ENCODE peak calls at places on chromosomes 2 and 18, in six cellular contexts. O is activated T-helper 1 cell treated with Interleukin-2 at 50 U/mL for 16 hours; Q is stimulated activated CD4-positive, alpha-beta T cell treated with anti-CD3 and anti-CD28 coated beads, TNF-alpha, amount 100 ng/mL, for 1 hour; L is HTR-8/SVneo; U is mesothelial cell of epicardium; T is MCF 10A. Z is an unnamed sample.

GRCh38 chr2:69652206-69652605 is 8.7 kb upstream of the AAK1 start:
- DNase-seq in O (no peak), U (no peak), Q (no peak), L (peak), T (peak), Z (peak)

GRCh38 chr2:65357095-65357958 is 75.1 kb downstream of the SPRED2 start:
- DNase-seq in U (no peak), O (no peak), T (no peak), L (no peak), Q (no peak), Z (no peak)

GRCh38 chr2:220334871-220335590 is 707.6 kb downstream of the SLC4A3 start:
- DNase-seq in O (no peak), Q (no peak), T (no peak), L (no peak), U (no peak), Z (no peak)

GRCh38 chr2:64554117-64554516 is 30.0 kb downstream of the AFTPH start:
- DNase-seq in U (no peak), O (no peak), Q (no peak), L (no peak), T (no peak), Z (no peak)

GRCh38 chr2:235713244-235713643 is 219.4 kb downstream of the AGAP1 start:
- DNase-seq in Q (no peak), O (no peak), T (no peak), U (no peak), L (no peak), Z (no peak)

GRCh38 chr2:2272841-2273240 is 58.2 kb downstream of the MYT1L start:
- DNase-seq in T (no peak), L (no peak), U (no peak), O (no peak), Q (no peak), Z (no peak)

GRCh38 chr2:70962885-70963878 is 15.2 kb upstream of the ANKRD53 start:
- DNase-seq in L (no peak), Q (no peak), T (no peak), U (peak), O (no peak), Z (no peak)

GRCh38 chr2:38064805-38065501 is 11.0 kb downstream of the CYP1B1 start:
- DNase-seq in T (peak), L (no peak), Q (no peak), O (no peak), U (no peak), Z (no peak)

GRCh38 chr18:23453657-23454011 is 547 bp downstream of the RIOK3 start:
- DNase-seq in L (no peak), Q (no peak), O (no peak), U (no peak), T (peak), Z (peak)

Z was measured in foreskin keratinocyte.